ENCODE peak calls at places on chromosomes 11 and 22, in four cellular contexts. One of them, this sample, is unnamed.
A peak's percentile ranks its signal among the peaks of the same experiment; 100 is the strongest.

GRCh38 chr11:8910662-8911039 is 338 bp upstream of the AKIP1 start:
- DNase-seq in tibial nerve: peak; percentile 11
- DNase-seq in H1: no peak
- DNase-seq in ovary: no peak
- DNase-seq in this sample: no peak

GRCh38 chr11:62889126-62889483 is 8.4 kb downstream of the SLC3A2 start:
- DNase-seq in ovary: no peak
- DNase-seq in tibial nerve: no peak
- DNase-seq in H1: no peak
- DNase-seq in this sample: no peak

GRCh38 chr22:37741312-37741795 is 44.5 kb downstream of the TRIOBP start:
- DNase-seq in H1: peak; percentile 49
- DNase-seq in tibial nerve: peak; percentile 93
- DNase-seq in ovary: peak; percentile 97
- DNase-seq in this sample: peak; percentile 81

GRCh38 chr11:13277719-13278619 is at the start of gene BMAL1:
- DNase-seq in H1: peak; percentile 75
- DNase-seq in tibial nerve: no peak
- DNase-seq in ovary: peak; percentile 58
- DNase-seq in this sample: peak; percentile 69

GRCh38 chr22:39773503-39773902 is 120.1 kb downstream of the ENTHD1 start:
- DNase-seq in tibial nerve: no peak
- DNase-seq in H1: no peak
- DNase-seq in ovary: no peak
- DNase-seq in this sample: no peak

GRCh38 chr11:82521427-82521826 is 212.2 kb downstream of the FAM181B start:
- DNase-seq in H1: no peak
- DNase-seq in tibial nerve: peak; percentile 52
- DNase-seq in ovary: no peak
- DNase-seq in this sample: peak; percentile 8

GRCh38 chr22:49303061-49303735 is 524.5 kb downstream of the BRD1 start:
- DNase-seq in H1: peak; percentile 28
- DNase-seq in tibial nerve: no peak
- DNase-seq in ovary: no peak
- DNase-seq in this sample: no peak

GRCh38 chr11:23138761-23139160 is 278.5 kb upstream of the CCDC179 start:
- DNase-seq in ovary: no peak
- DNase-seq in tibial nerve: no peak
- DNase-seq in H1: no peak
- DNase-seq in this sample: no peak

GRCh38 chr11:126857860-126858808 is 142.4 kb downstream of the KIRREL3 start:
- DNase-seq in ovary: no peak
- DNase-seq in tibial nerve: no peak
- DNase-seq in H1: no peak
- DNase-seq in this sample: no peak

GRCh38 chr11:62656801-62657429 is 3.8 kb upstream of the INTS5 start:
- DNase-seq in tibial nerve: no peak
- DNase-seq in H1: no peak
- DNase-seq in ovary: no peak
- DNase-seq in this sample: no peak

GRCh38 chr11:79007811-79008294 is 433.0 kb downstream of the TENM4 start:
- DNase-seq in H1: no peak
- DNase-seq in ovary: no peak
- DNase-seq in tibial nerve: no peak
- DNase-seq in this sample: no peak

GRCh38 chr11:87463486-87464102 is 425.9 kb downstream of the TMEM135 start:
- DNase-seq in ovary: no peak
- DNase-seq in tibial nerve: no peak
- DNase-seq in H1: no peak
- DNase-seq in this sample: no peak

GRCh38 chr11:64600281-64600992 is 9.4 kb downstream of the SLC22A12 start:
- DNase-seq in ovary: no peak
- DNase-seq in H1: no peak
- DNase-seq in tibial nerve: no peak
- DNase-seq in this sample: no peak

GRCh38 chr11:116373545-116373944 is 399.2 kb downstream of the BUD13 start:
- DNase-seq in tibial nerve: no peak
- DNase-seq in H1: no peak
- DNase-seq in ovary: no peak
- DNase-seq in this sample: no peak

GRCh38 chr11:83006877-83007330 is 64.8 kb downstream of the RAB30 start:
- DNase-seq in H1: no peak
- DNase-seq in tibial nerve: no peak
- DNase-seq in ovary: no peak
- DNase-seq in this sample: no peak

GRCh38 chr22:33922268-33922667 is 2.0 kb upstream of the LARGE1 start:
- DNase-seq in H1: no peak
- DNase-seq in ovary: peak; percentile 55
- DNase-seq in tibial nerve: peak; percentile 36
- DNase-seq in this sample: peak; percentile 39

GRCh38 chr11:9179141-9179540 is 86.0 kb downstream of the DENND5A start:
- DNase-seq in tibial nerve: no peak
- DNase-seq in ovary: no peak
- DNase-seq in H1: no peak
- DNase-seq in this sample: no peak

GRCh38 chr22:16975155-16975885 is 32.7 kb downstream of the GAB4 start:
- DNase-seq in tibial nerve: no peak
- DNase-seq in H1: no peak
- DNase-seq in ovary: no peak
- DNase-seq in this sample: no peak

GRCh38 chr11:102730036-102730815 is 5.5 kb upstream of the MMP8 start:
- DNase-seq in ovary: no peak
- DNase-seq in H1: no peak
- DNase-seq in tibial nerve: no peak
- DNase-seq in this sample: no peak

GRCh38 chr11:57773026-57773598 is 11.5 kb downstream of the CTNND1 start:
- DNase-seq in ovary: no peak
- DNase-seq in H1: no peak
- DNase-seq in tibial nerve: no peak
- DNase-seq in this sample: no peak

GRCh38 chr22:43796567-43796966 is 15.5 kb downstream of the EFCAB6 start:
- DNase-seq in tibial nerve: no peak
- DNase-seq in H1: no peak
- DNase-seq in ovary: no peak
- DNase-seq in this sample: no peak

GRCh38 chr11:28209906-28210305 is 101.7 kb downstream of the METTL15 start:
- DNase-seq in ovary: no peak
- DNase-seq in tibial nerve: no peak
- DNase-seq in H1: no peak
- DNase-seq in this sample: no peak

GRCh38 chr22:17767236-17768065 is 6.8 kb downstream of the BID start:
- DNase-seq in tibial nerve: no peak
- DNase-seq in ovary: no peak
- DNase-seq in H1: no peak
- DNase-seq in this sample: no peak

GRCh38 chr22:49967333-49968241 is 7.0 kb downstream of the PIM3 start:
- DNase-seq in ovary: peak; percentile 60
- DNase-seq in H1: peak; percentile 46
- DNase-seq in tibial nerve: peak; percentile 54
- DNase-seq in this sample: peak; percentile 52

GRCh38 chr11:125223901-125224331 is 59.4 kb downstream of the PKNOX2 start:
- DNase-seq in tibial nerve: no peak
- DNase-seq in ovary: no peak
- DNase-seq in H1: no peak
- DNase-seq in this sample: no peak

GRCh38 chr22:44584256-44584902 is 86.3 kb upstream of the RTL6 start:
- DNase-seq in tibial nerve: no peak
- DNase-seq in H1: no peak
- DNase-seq in ovary: no peak
- DNase-seq in this sample: no peak

GRCh38 chr11:58905716-58906547 is 33.4 kb upstream of the GLYATL1 start:
- DNase-seq in tibial nerve: peak; percentile 37
- DNase-seq in H1: peak; percentile 86
- DNase-seq in ovary: no peak
- DNase-seq in this sample: peak; percentile 50

GRCh38 chr11:111064118-111064517 is 181.4 kb upstream of the POU2AF2 start:
- DNase-seq in tibial nerve: no peak
- DNase-seq in ovary: no peak
- DNase-seq in H1: no peak
- DNase-seq in this sample: no peak

GRCh38 chr11:130145975-130146776 is 13.4 kb upstream of the ST14 start:
- DNase-seq in H1: peak; percentile 85
- DNase-seq in tibial nerve: no peak
- DNase-seq in ovary: no peak
- DNase-seq in this sample: peak; percentile 88
- TF ChIP-seq EP300 in H1: peak; percentile 80
- TF ChIP-seq EP300 in tibial nerve: no peak
- TF ChIP-seq EP300 in ovary: no peak
- TF ChIP-seq EP300 in this sample: peak; percentile 28

GRCh38 chr11:66624450-66624849 is 8.0 kb downstream of the RBM14 start:
- DNase-seq in H1: no peak
- DNase-seq in tibial nerve: no peak
- DNase-seq in ovary: no peak
- DNase-seq in this sample: no peak
- H3K36me3 ChIP-seq in H1: peaks cover 73% of the 10 kb centered on the region
- H3K36me3 ChIP-seq in tibial nerve: no peaks in the 10 kb centered on the region
- H3K36me3 ChIP-seq in ovary: no peaks in the 10 kb centered on the region
- H3K36me3 ChIP-seq in this sample: peaks cover 45% of the 10 kb centered on the region

GRCh38 chr22:23143119-23143518 is 1.3 kb upstream of the RSPH14 start:
- DNase-seq in tibial nerve: no peak
- DNase-seq in H1: no peak
- DNase-seq in ovary: no peak
- DNase-seq in this sample: no peak

GRCh38 chr22:23144432-23144831 is 845 bp upstream of the RAB36 start:
- DNase-seq in tibial nerve: no peak
- DNase-seq in H1: no peak
- DNase-seq in ovary: no peak
- DNase-seq in this sample: no peak

GRCh38 chr22:23142546-23143105 is 836 bp upstream of the RSPH14 start:
- DNase-seq in ovary: no peak
- DNase-seq in H1: no peak
- DNase-seq in tibial nerve: no peak
- DNase-seq in this sample: no peak

GRCh38 chr22:23146842-23147205 is 1.5 kb downstream of the RAB36 start:
- DNase-seq in H1: no peak
- DNase-seq in ovary: no peak
- DNase-seq in tibial nerve: no peak
- DNase-seq in this sample: no peak

GRCh38 chr22:23144926-23145906 is at the start of gene RAB36:
- DNase-seq in tibial nerve: peak; percentile 98
- DNase-seq in ovary: peak; percentile 100
- DNase-seq in H1: peak; percentile 98
- DNase-seq in this sample: peak; percentile 98
- TF ChIP-seq POLR2A in tibial nerve: no peak
- TF ChIP-seq POLR2A in ovary: no peak
- TF ChIP-seq POLR2A in H1: no peak
- TF ChIP-seq POLR2A in this sample: peak; percentile 61

GRCh38 chr11:91792779-91793262 is 431.8 kb upstream of the FAT3 start:
- DNase-seq in tibial nerve: no peak
- DNase-seq in ovary: no peak
- DNase-seq in H1: no peak
- DNase-seq in this sample: no peak
- TF ChIP-seq EP300 in tibial nerve: no peak
- TF ChIP-seq EP300 in ovary: no peak
- TF ChIP-seq EP300 in H1: no peak
- TF ChIP-seq EP300 in this sample: no peak

GRCh38 chr22:24115247-24116207 is 65.8 kb upstream of the SUSD2 start:
- DNase-seq in tibial nerve: no peak
- DNase-seq in ovary: no peak
- DNase-seq in H1: no peak
- DNase-seq in this sample: no peak
- H3K36me3 ChIP-seq in tibial nerve: no peaks in the 10 kb centered on the region
- H3K36me3 ChIP-seq in ovary: no peaks in the 10 kb centered on the region
- H3K36me3 ChIP-seq in H1: peaks cover 9% of the 10 kb centered on the region
- H3K36me3 ChIP-seq in this sample: peaks cover 4% of the 10 kb centered on the region

GRCh38 chr11:100957499-100957898 is 172.1 kb downstream of the PGR start:
- DNase-seq in H1: no peak
- DNase-seq in tibial nerve: no peak
- DNase-seq in ovary: no peak
- DNase-seq in this sample: no peak
- TF ChIP-seq POLR2A in H1: no peak
- TF ChIP-seq POLR2A in tibial nerve: no peak
- TF ChIP-seq POLR2A in ovary: no peak
- TF ChIP-seq POLR2A in this sample: no peak

DNA sequence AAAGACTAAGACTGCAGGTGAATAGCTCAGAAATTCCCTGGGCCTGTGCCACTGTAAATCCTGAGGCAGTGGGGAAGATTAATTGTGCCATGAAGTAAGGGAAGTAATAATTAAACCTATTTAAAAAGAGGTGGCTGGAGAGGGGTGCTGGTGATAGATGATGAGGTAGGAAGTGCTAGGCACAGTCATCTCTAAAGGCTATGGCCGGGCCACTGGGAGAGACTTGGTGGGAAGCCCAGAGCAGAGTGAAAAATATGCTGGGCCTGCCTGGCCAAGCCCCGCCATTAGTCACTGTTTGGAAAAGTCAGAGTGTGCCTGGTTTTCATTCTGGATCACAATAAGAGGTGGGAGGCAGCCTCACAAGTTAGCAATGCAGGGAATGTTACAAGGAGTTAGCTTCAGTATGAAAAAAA is 197.2 kb upstream of the PITPNB start:
- DNase-seq in tibial nerve: no peak
- DNase-seq in ovary: peak; percentile 42
- DNase-seq in H1: no peak
- DNase-seq in this sample: peak; percentile 14
- TF ChIP-seq EP300 in tibial nerve: no peak
- TF ChIP-seq EP300 in ovary: no peak
- TF ChIP-seq EP300 in H1: no peak
- TF ChIP-seq EP300 in this sample: no peak

This sample was measured in transverse colon.